ENCODE peak calls at places on chromosomes 7 and 10, in nine cellular contexts. T is AG04450, H is cortex of kidney, E is SK-N-SH, A is left cardiac atrium, C is GOT3, J is amygdala, L is cardiac muscle cell, D is GM23248. M is an unnamed sample.

GRCh38 chr7:119223930-119224329 is 999.4 kb downstream of the ANKRD7 start:
- DNase-seq in T (no peak), H (no peak), E (no peak), A (no peak), C (no peak), J (no peak), L (no peak), D (no peak), M (no peak)

GRCh38 chr7:81693894-81694293 is 76.0 kb downstream of the HGF start:
- DNase-seq in T (no peak), H (no peak), E (no peak), A (no peak), C (no peak), J (no peak), L (no peak), D (peak; percentile 15), M (no peak)

GRCh38 chr10:33352631-33353030 is 18.2 kb upstream of the NRP1 start:
- DNase-seq in T (no peak), H (no peak), E (no peak), A (no peak), C (no peak), J (no peak), L (no peak), D (no peak), M (no peak)

GRCh38 chr10:93894516-93895378 is 969 bp downstream of the SLC35G1 start:
- DNase-seq in T (no peak), H (no peak), E (peak; percentile 28), A (no peak), C (no peak), J (no peak), L (peak; percentile 18), D (peak; percentile 31), M (peak; percentile 25)

GRCh38 chr7:774161-775109 is 47.4 kb upstream of the PRKAR1B start:
- DNase-seq in T (no peak), H (no peak), E (peak; percentile 93), A (peak; percentile 63), C (no peak), J (no peak), L (peak; percentile 54), D (peak; percentile 67), M (peak; percentile 16)

GRCh38 chr10:95133016-95133752 is 60.9 kb upstream of the ACSM6 start:
- DNase-seq in T (peak; percentile 39), H (no peak), E (peak; percentile 41), A (peak; percentile 74), C (peak; percentile 21), J (no peak), L (peak; percentile 84), D (peak; percentile 85), M (peak; percentile 73)

GRCh38 chr10:90167174-90168064 is 466.0 kb downstream of the KIF20B start:
- DNase-seq in T (no peak), H (no peak), E (no peak), A (no peak), C (no peak), J (no peak), L (peak; percentile 85), D (no peak), M (no peak)

GRCh38 chr10:80187465-80188409 is 17.6 kb downstream of the ANXA11 start:
- DNase-seq in T (no peak), H (no peak), E (no peak), A (peak; percentile 37), C (no peak), J (no peak), L (no peak), D (no peak), M (no peak)

GRCh38 chr7:43164757-43165156 is 52.3 kb downstream of the HECW1 start:
- DNase-seq in T (peak; percentile 87), H (no peak), E (no peak), A (no peak), C (no peak), J (no peak), L (peak; percentile 86), D (peak; percentile 98), M (peak; percentile 94)

GRCh38 chr10:73876971-73877370 is 2.6 kb upstream of the CAMK2G start:
- DNase-seq in T (no peak), H (no peak), E (no peak), A (no peak), C (no peak), J (no peak), L (peak; percentile 14), D (peak; percentile 80), M (no peak)

GRCh38 chr10:84563355-84563754 is 235.0 kb downstream of the CCSER2 start:
- DNase-seq in T (no peak), H (no peak), E (no peak), A (no peak), C (no peak), J (no peak), L (no peak), D (no peak), M (no peak)

GRCh38 chr7:25495342-25495855 is 267.1 kb upstream of the NPVF start:
- DNase-seq in T (no peak), H (no peak), E (peak; percentile 25), A (peak; percentile 34), C (no peak), J (no peak), L (no peak), D (no peak), M (no peak)

M was measured in AG10803.